ENCODE peak calls at places on chromosomes 6 and 20, in four cellular contexts. One of them, this sample, is unnamed.

GRCh38 chr6:53931086-53931485 is 136.3 kb downstream of the LRRC1 start:
- DNase-seq in WTC11: no peak
- DNase-seq in HepG2: no peak
- DNase-seq in K562: no peak
- DNase-seq in this sample: no peak

GRCh38 chr6:139161169-139161568 is 26.3 kb downstream of the HECA start:
- DNase-seq in WTC11: no peak
- DNase-seq in K562: no peak
- DNase-seq in HepG2: peak; percentile 5
- DNase-seq in this sample: no peak

GRCh38 chr6:161379828-161380598 is 106.2 kb upstream of the AGPAT4 start:
- DNase-seq in WTC11: no peak
- DNase-seq in HepG2: no peak
- DNase-seq in K562: peak; percentile 68
- DNase-seq in this sample: no peak

GRCh38 chr20:54545959-54546358 is 70.6 kb downstream of the DOK5 start:
- DNase-seq in K562: no peak
- DNase-seq in WTC11: no peak
- DNase-seq in HepG2: no peak
- DNase-seq in this sample: no peak

GRCh38 chr6:49541936-49542335 is 8.5 kb upstream of the C6orf141 start:
- DNase-seq in HepG2: no peak
- DNase-seq in WTC11: no peak
- DNase-seq in K562: no peak
- DNase-seq in this sample: peak; percentile 15

GRCh38 chr6:132298344-132298949 is 102.8 kb downstream of the MOXD1 start:
- DNase-seq in HepG2: peak; percentile 58
- DNase-seq in WTC11: peak; percentile 44
- DNase-seq in K562: peak; percentile 23
- DNase-seq in this sample: peak; percentile 41

GRCh38 chr6:95690328-95690727 is 113.0 kb downstream of the MANEA start:
- DNase-seq in K562: no peak
- DNase-seq in WTC11: no peak
- DNase-seq in HepG2: no peak
- DNase-seq in this sample: no peak

GRCh38 chr20:53316221-53316937 is 277.3 kb downstream of the ZNF217 start:
- DNase-seq in WTC11: no peak
- DNase-seq in HepG2: no peak
- DNase-seq in K562: no peak
- DNase-seq in this sample: no peak

GRCh38 chr20:25504366-25505135 is 80.8 kb downstream of the NINL start:
- DNase-seq in K562: no peak
- DNase-seq in HepG2: no peak
- DNase-seq in WTC11: no peak
- DNase-seq in this sample: no peak

GRCh38 chr6:159302196-159302595 is 133.0 kb downstream of the FNDC1 start:
- DNase-seq in K562: no peak
- DNase-seq in WTC11: no peak
- DNase-seq in HepG2: no peak
- DNase-seq in this sample: no peak

GRCh38 chr20:37669062-37669772 is 24.6 kb upstream of the CTNNBL1 start:
- DNase-seq in WTC11: no peak
- DNase-seq in HepG2: no peak
- DNase-seq in K562: no peak
- DNase-seq in this sample: no peak

GRCh38 chr20:54291339-54292060 is 83.6 kb downstream of the PFDN4 start:
- DNase-seq in WTC11: no peak
- DNase-seq in HepG2: no peak
- DNase-seq in K562: no peak
- DNase-seq in this sample: no peak

GRCh38 chr6:170291271-170292110 is 613 bp upstream of the DLL1 start:
- DNase-seq in HepG2: no peak
- DNase-seq in WTC11: peak; percentile 91
- DNase-seq in K562: no peak
- DNase-seq in this sample: no peak

GRCh38 chr6:27630727-27631613 is 158.1 kb upstream of the ZNF184 start:
- DNase-seq in WTC11: peak; percentile 89
- DNase-seq in K562: peak; percentile 79
- DNase-seq in HepG2: peak; percentile 74
- DNase-seq in this sample: peak; percentile 88

GRCh38 chr6:83872386-83873118 is 13.1 kb downstream of the CYB5R4 start:
- DNase-seq in WTC11: no peak
- DNase-seq in K562: no peak
- DNase-seq in HepG2: no peak
- DNase-seq in this sample: no peak

GRCh38 chr20:49484180-49485140 is 2.0 kb upstream of the KCNB1 start:
- DNase-seq in HepG2: peak; percentile 68
- DNase-seq in K562: peak; percentile 70
- DNase-seq in WTC11: peak; percentile 90
- DNase-seq in this sample: peak; percentile 83

GRCh38 chr6:56749632-56750151 is 107.0 kb upstream of the DST start:
- DNase-seq in K562: no peak
- DNase-seq in HepG2: peak; percentile 49
- DNase-seq in WTC11: no peak
- DNase-seq in this sample: peak; percentile 28

DNA sequence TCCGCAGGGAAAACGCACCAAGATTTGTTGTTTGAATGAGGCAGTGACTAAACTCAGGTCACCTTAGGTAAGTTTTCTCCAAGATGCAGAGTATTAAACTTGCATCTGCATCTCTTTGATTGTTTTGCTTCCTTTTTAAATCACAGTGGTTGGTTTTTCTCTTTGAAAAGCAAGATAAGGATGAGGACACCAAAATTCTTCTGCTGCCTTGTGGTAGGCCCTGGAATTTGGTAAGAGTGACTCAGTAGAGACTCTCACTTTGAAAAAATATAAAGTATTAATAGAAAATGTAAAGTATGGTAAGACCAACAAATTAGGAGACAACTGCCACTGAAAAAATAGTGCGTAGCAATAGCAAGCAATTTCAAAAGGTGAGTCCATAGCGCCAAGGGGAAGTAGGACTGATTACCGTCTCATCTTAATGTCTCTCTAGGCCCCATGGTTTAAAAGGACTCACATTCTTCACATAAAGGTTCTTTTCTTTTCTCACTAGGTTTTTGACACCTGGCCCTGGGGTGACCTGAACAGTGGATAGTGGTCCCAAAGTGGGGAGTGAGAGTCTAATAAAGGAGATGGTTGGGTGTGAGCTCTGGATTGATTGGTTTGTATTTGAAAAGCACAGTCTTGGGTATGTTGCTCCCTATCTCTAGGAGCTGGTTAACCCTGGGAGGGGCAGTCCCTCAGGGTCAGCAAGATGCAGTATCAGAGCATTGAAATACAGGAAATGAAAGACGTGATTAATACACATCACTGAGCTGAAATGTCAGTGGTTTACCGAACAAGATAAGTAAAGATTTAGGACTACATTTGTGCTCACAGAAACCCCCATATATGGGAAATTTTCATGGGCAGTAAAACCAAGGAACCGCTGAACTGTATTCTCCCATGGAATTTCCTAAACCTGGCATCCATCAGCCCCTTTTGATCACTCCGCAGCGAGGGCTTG is 221.2 kb downstream of the SLC24A3 start:
- DNase-seq in HepG2: no peak
- DNase-seq in K562: no peak
- DNase-seq in WTC11: no peak
- DNase-seq in this sample: no peak
- TF ChIP-seq HMGXB4 in HepG2: no peak
- TF ChIP-seq HMGXB4 in K562: no peak
- TF ChIP-seq HMGXB4 in WTC11: no peak
- TF ChIP-seq HMGXB4 in this sample: no peak

GRCh38 chr6:100257661-100258395 is 206.9 kb downstream of the SIM1 start:
- DNase-seq in K562: peak; percentile 26
- DNase-seq in HepG2: peak; percentile 9
- DNase-seq in WTC11: no peak
- DNase-seq in this sample: peak; percentile 46
- TF ChIP-seq HMGXB4 in K562: no peak
- TF ChIP-seq HMGXB4 in HepG2: no peak
- TF ChIP-seq HMGXB4 in WTC11: no peak
- TF ChIP-seq HMGXB4 in this sample: no peak

GRCh38 chr6:166275714-166276166 is 32.5 kb downstream of the PRR18 start:
- DNase-seq in WTC11: peak; percentile 79
- DNase-seq in K562: peak; percentile 88
- DNase-seq in HepG2: peak; percentile 30
- DNase-seq in this sample: peak; percentile 40
- TF ChIP-seq HMGXB4 in WTC11: no peak
- TF ChIP-seq HMGXB4 in K562: no peak
- TF ChIP-seq HMGXB4 in HepG2: peak; percentile 68
- TF ChIP-seq HMGXB4 in this sample: no peak

DNA sequence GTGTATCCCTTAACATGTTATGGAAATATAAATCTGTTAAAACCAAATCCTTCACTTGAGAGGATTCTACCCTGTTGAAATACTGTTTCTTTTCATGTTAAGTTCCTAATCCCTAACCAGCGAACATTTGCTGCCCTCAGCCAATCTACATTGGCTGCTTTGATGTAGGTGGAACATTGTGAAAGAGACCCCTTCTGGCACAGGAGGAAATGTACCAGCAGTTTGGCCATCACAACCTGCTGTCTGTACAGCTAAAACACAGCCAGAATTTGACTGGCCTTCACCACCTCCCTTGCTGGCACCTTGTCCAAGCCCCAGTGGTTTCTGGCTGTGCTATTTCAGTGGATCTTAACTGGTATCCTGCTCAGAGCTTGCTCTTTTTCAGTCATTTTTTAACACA is 202.0 kb upstream of the EPHA7 start:
- DNase-seq in WTC11: no peak
- DNase-seq in HepG2: no peak
- DNase-seq in K562: no peak
- DNase-seq in this sample: no peak
- TF ChIP-seq HMGXB4 in WTC11: no peak
- TF ChIP-seq HMGXB4 in HepG2: no peak
- TF ChIP-seq HMGXB4 in K562: no peak
- TF ChIP-seq HMGXB4 in this sample: no peak

DNA sequence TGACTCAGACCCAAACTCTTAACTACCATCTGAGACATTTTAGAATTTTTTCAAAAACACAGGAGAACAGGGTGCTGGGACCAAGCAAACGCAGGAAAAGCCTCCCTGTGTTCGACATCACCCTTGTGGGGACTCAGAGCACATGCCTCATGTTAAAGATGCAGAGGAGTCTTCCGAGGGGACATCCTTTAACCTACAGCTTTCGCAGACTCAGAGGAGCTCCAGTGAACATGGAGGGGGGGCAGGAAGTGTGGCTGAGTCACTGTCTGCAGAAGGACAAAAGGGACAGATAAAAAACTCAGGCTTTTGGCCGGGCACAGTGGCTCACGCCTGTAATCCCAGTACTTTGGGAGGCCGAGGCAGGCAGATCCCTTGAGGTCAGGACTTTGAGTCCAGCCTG is 15.1 kb downstream of the BMP7 start:
- DNase-seq in HepG2: no peak
- DNase-seq in WTC11: no peak
- DNase-seq in K562: no peak
- DNase-seq in this sample: no peak
- TF ChIP-seq HMGXB4 in HepG2: no peak
- TF ChIP-seq HMGXB4 in WTC11: no peak
- TF ChIP-seq HMGXB4 in K562: no peak
- TF ChIP-seq HMGXB4 in this sample: no peak

GRCh38 chr20:34864216-34864615 is 8.4 kb downstream of the GGT7 start:
- DNase-seq in K562: no peak
- DNase-seq in WTC11: no peak
- DNase-seq in HepG2: no peak
- DNase-seq in this sample: no peak
- TF ChIP-seq HMGXB4 in K562: no peak
- TF ChIP-seq HMGXB4 in WTC11: no peak
- TF ChIP-seq HMGXB4 in HepG2: no peak
- TF ChIP-seq HMGXB4 in this sample: no peak

GRCh38 chr20:45229264-45230056 is 8.3 kb downstream of the SEMG2 start:
- DNase-seq in K562: peak; percentile 52
- DNase-seq in WTC11: peak; percentile 90
- DNase-seq in HepG2: peak; percentile 26
- DNase-seq in this sample: no peak
- TF ChIP-seq HMGXB4 in K562: no peak
- TF ChIP-seq HMGXB4 in WTC11: no peak
- TF ChIP-seq HMGXB4 in HepG2: no peak
- TF ChIP-seq HMGXB4 in this sample: no peak

GRCh38 chr6:130973521-130974277 is 89.3 kb downstream of the EPB41L2 start:
- DNase-seq in WTC11: no peak
- DNase-seq in HepG2: no peak
- DNase-seq in K562: no peak
- DNase-seq in this sample: no peak
- TF ChIP-seq HMGXB4 in WTC11: no peak
- TF ChIP-seq HMGXB4 in HepG2: no peak
- TF ChIP-seq HMGXB4 in K562: no peak
- TF ChIP-seq HMGXB4 in this sample: no peak

GRCh38 chr6:151835396-151835795 is 27.9 kb downstream of the ESR1 start:
- DNase-seq in K562: no peak
- DNase-seq in WTC11: no peak
- DNase-seq in HepG2: no peak
- DNase-seq in this sample: no peak
- TF ChIP-seq HMGXB4 in K562: no peak
- TF ChIP-seq HMGXB4 in WTC11: no peak
- TF ChIP-seq HMGXB4 in HepG2: no peak
- TF ChIP-seq HMGXB4 in this sample: no peak

DNA sequence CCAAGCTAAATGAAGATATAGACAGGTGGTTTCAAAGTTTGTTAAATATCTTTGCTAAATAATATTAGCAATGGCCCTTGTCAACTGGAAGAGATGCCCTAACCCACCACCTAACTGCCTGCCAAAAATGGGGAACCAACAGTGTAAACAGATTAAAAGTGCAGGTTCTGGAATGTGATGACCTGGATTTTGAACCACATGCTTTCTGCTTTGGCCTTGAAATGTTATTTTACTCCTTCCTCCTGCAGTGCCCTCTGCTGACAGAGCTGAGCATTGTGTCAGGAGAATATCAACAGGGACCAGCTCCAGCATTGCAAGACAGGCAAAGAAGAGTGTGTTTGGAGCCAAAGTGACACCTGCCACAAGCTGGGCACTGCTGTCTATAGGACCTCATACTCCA is 226.6 kb downstream of the MYLK4 start:
- DNase-seq in HepG2: peak; percentile 82
- DNase-seq in K562: no peak
- DNase-seq in WTC11: no peak
- DNase-seq in this sample: peak; percentile 31
- TF ChIP-seq HMGXB4 in HepG2: no peak
- TF ChIP-seq HMGXB4 in K562: no peak
- TF ChIP-seq HMGXB4 in WTC11: no peak
- TF ChIP-seq HMGXB4 in this sample: no peak

This sample was measured in A549.